ENCODE peak calls at places on chromosomes 16 and 17, in five cellular contexts. L, R, D, P and B are unnamed samples.

GRCh38 chr17:66636111-66636510 is 198.8 kb upstream of the CACNG5 start:
- DNase-seq in R (no peak), D (no peak), P (no peak), L (no peak), B (no peak)

GRCh38 chr16:57092786-57093301 is 461 bp downstream of the CPNE2 start:
- DNase-seq in R (peak; percentile 54), P (no peak), D (peak; percentile 34), L (peak; percentile 46), B (no peak)

GRCh38 chr17:41340934-41341861 is 9.4 kb downstream of the KRT33A start:
- DNase-seq in R (no peak), L (no peak), P (no peak), D (no peak), B (no peak)

GRCh38 chr16:24844101-24845030 is 1.4 kb upstream of the SLC5A11 start:
- DNase-seq in R (peak; percentile 36), P (peak; percentile 42), D (no peak), L (peak; percentile 48), B (no peak)

GRCh38 chr16:65658339-65659275 is 536.7 kb upstream of the CDH11 start:
- DNase-seq in R (no peak), P (no peak), D (peak; percentile 64), L (no peak), B (no peak)

GRCh38 chr17:64329571-64329970 is 61.1 kb downstream of the PECAM1 start:
- DNase-seq in P (no peak), D (no peak), R (no peak), L (no peak), B (no peak)

GRCh38 chr17:16463341-16464000 is 28.5 kb downstream of the LRRC75A start:
- DNase-seq in D (no peak), R (peak; percentile 90), P (no peak), L (peak; percentile 75), B (no peak)

GRCh38 chr16:55542459-55543082 is 23.9 kb upstream of the CAPNS2 start:
- DNase-seq in P (no peak), D (no peak), R (no peak), L (no peak), B (no peak)

GRCh38 chr17:83006515-83007455 is 72.6 kb upstream of the METRNL start:
- DNase-seq in D (no peak), R (no peak), L (no peak), P (no peak), B (peak; percentile 89)

GRCh38 chr17:57424777-57425188 is 168.5 kb downstream of the MSI2 start:
- DNase-seq in P (peak; percentile 85), R (peak; percentile 81), L (no peak), D (no peak), B (no peak)

GRCh38 chr17:2215616-2216364 is 87.8 kb downstream of the SMG6 start:
- DNase-seq in L (peak; percentile 57), D (no peak), R (peak; percentile 72), P (no peak), B (no peak)

GRCh38 chr16:50835358-50836060 is 93.6 kb downstream of the CYLD start:
- DNase-seq in R (no peak), L (no peak), P (no peak), D (no peak), B (no peak)

GRCh38 chr16:83733301-83733700 is 74.5 kb upstream of the HSBP1 start:
- DNase-seq in P (no peak), R (no peak), L (no peak), D (no peak), B (no peak)

GRCh38 chr16:1259760-1260068 is 3.8 kb downstream of the TPSD1 start:
- DNase-seq in P (no peak), R (no peak), D (no peak), L (no peak), B (no peak)

GRCh38 chr16:24771132-24771778 is 41.8 kb downstream of the TNRC6A start:
- DNase-seq in L (no peak), P (no peak), D (no peak), R (no peak), B (no peak)

GRCh38 chr17:9258115-9259020 is 237.1 kb downstream of the NTN1 start:
- DNase-seq in D (no peak), R (no peak), P (no peak), L (no peak), B (no peak)

GRCh38 chr17:76925333-76925935 is 57.2 kb downstream of the MGAT5B start:
- DNase-seq in P (no peak), D (no peak), L (no peak), R (no peak), B (no peak)

GRCh38 chr17:48055531-48056245 is 7.5 kb downstream of the NFE2L1 start:
- DNase-seq in R (no peak), P (peak; percentile 73), D (no peak), L (no peak), B (no peak)

GRCh38 chr17:1107083-1107776 is 72.6 kb downstream of the ABR start:
- DNase-seq in D (no peak), R (no peak), L (no peak), P (no peak), B (no peak)

GRCh38 chr16:15032547-15033308 is 23.1 kb downstream of the NTAN1 start:
- DNase-seq in P (no peak), R (peak; percentile 3), L (no peak), D (no peak), B (no peak)

GRCh38 chr17:65177901-65178300 is 40.7 kb downstream of the RGS9 start:
- DNase-seq in L (no peak), P (no peak), R (no peak), D (no peak), B (no peak)

GRCh38 chr16:6571044-6571443 is 761.6 kb upstream of the RBFOX1 start:
- DNase-seq in P (no peak), L (no peak), R (no peak), D (no peak), B (no peak)

GRCh38 chr17:64441772-64442549 is 7.0 kb upstream of the MILR1 start:
- DNase-seq in L (no peak), P (no peak), R (peak; percentile 24), D (no peak), B (no peak)

GRCh38 chr16:13377143-13377542 is 475.7 kb downstream of the SHISA9 start:
- DNase-seq in R (no peak), P (no peak), L (no peak), D (no peak), B (no peak)

GRCh38 chr17:27807567-27808470 is 7.5 kb upstream of the NOS2 start:
- DNase-seq in R (peak; percentile 74), D (no peak), L (peak; percentile 49), P (no peak), B (no peak)

GRCh38 chr17:61410100-61410551 is 10.5 kb downstream of the TBX2 start:
- DNase-seq in R (no peak), P (no peak), L (no peak), D (no peak), B (no peak)

GRCh38 chr16:87733190-87733589 is 32.6 kb downstream of the KLHDC4 start:
- DNase-seq in R (peak; percentile 17), P (no peak), L (no peak), D (no peak), B (no peak)

GRCh38 chr17:12514596-12514995 is 151.1 kb upstream of the MYOCD start:
- DNase-seq in D (no peak), R (no peak), P (no peak), L (no peak), B (no peak)

GRCh38 chr16:89563639-89564392 is 3.3 kb downstream of the RPL13 start:
- DNase-seq in P (no peak), D (no peak), R (no peak), L (no peak), B (no peak)

GRCh38 chr17:29156781-29157180 is 23.4 kb downstream of the MYO18A start:
- DNase-seq in P (no peak), D (no peak), L (no peak), R (no peak), B (no peak)
- TF ChIP-seq POLR2AphosphoS5 in P (no peak), D (no peak), L (no peak), R (no peak), B (no peak)

DNA sequence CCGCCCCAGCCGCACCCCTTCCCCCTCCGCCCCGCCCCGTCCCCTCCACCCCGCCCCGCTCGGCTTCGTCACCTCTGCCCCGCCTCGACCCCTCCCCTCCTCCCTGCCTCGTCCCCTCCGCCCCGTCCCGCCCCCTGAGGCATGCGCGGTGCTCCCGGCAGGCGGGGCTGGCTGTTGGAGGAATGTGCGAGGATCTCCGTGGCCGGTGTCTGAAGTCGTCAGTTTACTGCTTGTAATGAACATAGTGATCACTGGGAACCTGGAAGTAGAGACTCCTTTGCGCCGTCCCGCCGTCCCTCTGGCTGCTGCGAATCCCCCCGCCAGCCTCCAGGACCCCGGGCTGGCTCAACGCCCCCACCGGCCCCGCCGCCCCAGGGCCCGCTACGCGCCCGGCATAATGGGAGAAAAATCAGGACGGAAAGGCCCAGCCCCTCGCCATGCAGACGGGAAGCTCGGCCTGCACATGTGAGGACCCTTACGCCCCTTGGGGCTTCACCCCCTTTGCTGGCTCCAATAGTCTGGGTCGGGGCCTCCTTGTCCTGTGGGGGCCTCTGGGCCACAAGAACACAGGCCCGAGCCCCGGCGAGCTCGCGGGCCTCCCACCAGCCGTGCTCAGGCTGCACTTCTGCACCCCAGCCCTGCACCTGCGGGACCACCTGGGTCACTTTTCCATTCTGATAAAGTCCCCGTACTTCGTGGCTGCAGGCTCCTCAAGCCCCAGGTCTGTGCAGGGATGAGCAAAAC is 743.1 kb downstream of the KCNJ18 start:
- DNase-seq in R (no peak), L (no peak), P (no peak), D (no peak), B (no peak)
- H3K9me3 ChIP-seq in R (no peaks in the 10 kb centered on the region), L (peaks cover 26% of the 10 kb centered on the region), P (peaks cover 7% of the 10 kb centered on the region), D (no peaks in the 10 kb centered on the region), B (no peaks in the 10 kb centered on the region)

GRCh38 chr16:81633680-81634379 is 145.3 kb upstream of the PLCG2 start:
- DNase-seq in P (no peak), R (no peak), L (no peak), D (no peak), B (no peak)
- TF ChIP-seq POLR2AphosphoS5 in P (no peak), R (no peak), L (no peak), D (no peak), B (no peak)

GRCh38 chr17:67659028-67659427 is 58.7 kb upstream of the NOL11 start:
- DNase-seq in D (no peak), R (no peak), P (no peak), L (no peak), B (no peak)
- H3K9me3 ChIP-seq in D (no peaks in the 10 kb centered on the region), R (no peaks in the 10 kb centered on the region), P (no peaks in the 10 kb centered on the region), L (peaks cover 12% of the 10 kb centered on the region), B (no peaks in the 10 kb centered on the region)

GRCh38 chr17:7312432-7313027 is 2.6 kb downstream of the GPS2 start:
- DNase-seq in P (no peak), D (no peak), R (no peak), L (no peak), B (no peak)
- TF ChIP-seq POLR2AphosphoS5 in P (peak; percentile 10), D (no peak), R (no peak), L (no peak), B (no peak)